ENCODE peak calls at places on chromosomes 13 and 19, in six cellular contexts. One of them, this sample, is unnamed.

GRCh38 chr13:101111894-101112293 is 304.4 kb downstream of the NALCN start:
- DNase-seq in NCI-H1436 treated with DMSO at 0.1 percent for 48 hours: no peak
- DNase-seq in epithelial cell of prostate: no peak
- DNase-seq in NCI-H2081: no peak
- DNase-seq in IMR-90: peak
- DNase-seq in smooth muscle cell of the brain vasculature: no peak
- DNase-seq in this sample: no peak

GRCh38 chr19:35144600-35145436 is 1.8 kb downstream of the FXYD7 start:
- DNase-seq in smooth muscle cell of the brain vasculature: no peak
- DNase-seq in NCI-H1436 treated with DMSO at 0.1 percent for 48 hours: no peak
- DNase-seq in IMR-90: no peak
- DNase-seq in NCI-H2081: no peak
- DNase-seq in epithelial cell of prostate: no peak
- DNase-seq in this sample: peak

GRCh38 chr13:101489635-101490034 is 37.2 kb downstream of the ITGBL1 start:
- DNase-seq in epithelial cell of prostate: peak
- DNase-seq in IMR-90: peak
- DNase-seq in NCI-H1436 treated with DMSO at 0.1 percent for 48 hours: no peak
- DNase-seq in NCI-H2081: no peak
- DNase-seq in smooth muscle cell of the brain vasculature: no peak
- DNase-seq in this sample: peak

GRCh38 chr13:110593430-110594130 is 21.8 kb upstream of the NAXD start:
- DNase-seq in NCI-H1436 treated with DMSO at 0.1 percent for 48 hours: no peak
- DNase-seq in smooth muscle cell of the brain vasculature: no peak
- DNase-seq in epithelial cell of prostate: no peak
- DNase-seq in IMR-90: peak
- DNase-seq in NCI-H2081: peak
- DNase-seq in this sample: no peak

GRCh38 chr13:106661236-106661635 is 93.3 kb upstream of the ARGLU1 start:
- DNase-seq in smooth muscle cell of the brain vasculature: no peak
- DNase-seq in epithelial cell of prostate: no peak
- DNase-seq in IMR-90: no peak
- DNase-seq in NCI-H2081: peak
- DNase-seq in NCI-H1436 treated with DMSO at 0.1 percent for 48 hours: no peak
- DNase-seq in this sample: no peak

GRCh38 chr13:101649490-101650126 is 197.1 kb downstream of the ITGBL1 start:
- DNase-seq in epithelial cell of prostate: peak
- DNase-seq in NCI-H2081: no peak
- DNase-seq in NCI-H1436 treated with DMSO at 0.1 percent for 48 hours: no peak
- DNase-seq in IMR-90: peak
- DNase-seq in smooth muscle cell of the brain vasculature: peak
- DNase-seq in this sample: peak

GRCh38 chr19:19627716-19628498 is at the start of gene LPAR2:
- DNase-seq in IMR-90: no peak
- DNase-seq in NCI-H1436 treated with DMSO at 0.1 percent for 48 hours: no peak
- DNase-seq in epithelial cell of prostate: no peak
- DNase-seq in NCI-H2081: peak
- DNase-seq in smooth muscle cell of the brain vasculature: no peak
- DNase-seq in this sample: peak

GRCh38 chr19:16649734-16650133 is 10.2 kb downstream of the SMIM7 start:
- DNase-seq in epithelial cell of prostate: no peak
- DNase-seq in NCI-H2081: peak
- DNase-seq in smooth muscle cell of the brain vasculature: no peak
- DNase-seq in IMR-90: no peak
- DNase-seq in NCI-H1436 treated with DMSO at 0.1 percent for 48 hours: no peak
- DNase-seq in this sample: no peak

GRCh38 chr19:1097810-1098176 is 2.6 kb upstream of the POLR2E start:
- DNase-seq in NCI-H2081: no peak
- DNase-seq in NCI-H1436 treated with DMSO at 0.1 percent for 48 hours: no peak
- DNase-seq in epithelial cell of prostate: no peak
- DNase-seq in smooth muscle cell of the brain vasculature: no peak
- DNase-seq in IMR-90: no peak
- DNase-seq in this sample: no peak

GRCh38 chr13:51549593-51549992 is 34.7 kb upstream of the WDFY2 start:
- DNase-seq in NCI-H1436 treated with DMSO at 0.1 percent for 48 hours: no peak
- DNase-seq in NCI-H2081: no peak
- DNase-seq in epithelial cell of prostate: no peak
- DNase-seq in IMR-90: no peak
- DNase-seq in smooth muscle cell of the brain vasculature: no peak
- DNase-seq in this sample: no peak

GRCh38 chr13:109729031-109729870 is 57.1 kb downstream of the IRS2 start:
- DNase-seq in NCI-H2081: no peak
- DNase-seq in smooth muscle cell of the brain vasculature: no peak
- DNase-seq in NCI-H1436 treated with DMSO at 0.1 percent for 48 hours: no peak
- DNase-seq in IMR-90: no peak
- DNase-seq in epithelial cell of prostate: no peak
- DNase-seq in this sample: no peak

GRCh38 chr19:51799311-51799997 is 4.5 kb downstream of the FPR3 start:
- DNase-seq in NCI-H1436 treated with DMSO at 0.1 percent for 48 hours: no peak
- DNase-seq in smooth muscle cell of the brain vasculature: peak
- DNase-seq in NCI-H2081: no peak
- DNase-seq in epithelial cell of prostate: peak
- DNase-seq in IMR-90: peak
- DNase-seq in this sample: peak

GRCh38 chr13:101811440-101811839 is 359.0 kb downstream of the ITGBL1 start:
- DNase-seq in smooth muscle cell of the brain vasculature: no peak
- DNase-seq in IMR-90: no peak
- DNase-seq in NCI-H1436 treated with DMSO at 0.1 percent for 48 hours: no peak
- DNase-seq in epithelial cell of prostate: no peak
- DNase-seq in NCI-H2081: no peak
- DNase-seq in this sample: peak

GRCh38 chr19:16067205-16067938 is 8.9 kb upstream of the TPM4 start:
- DNase-seq in NCI-H2081: no peak
- DNase-seq in NCI-H1436 treated with DMSO at 0.1 percent for 48 hours: no peak
- DNase-seq in IMR-90: peak
- DNase-seq in epithelial cell of prostate: peak
- DNase-seq in smooth muscle cell of the brain vasculature: no peak
- DNase-seq in this sample: no peak

GRCh38 chr13:70407486-70407885 is 299.2 kb upstream of the KLHL1 start:
- DNase-seq in NCI-H2081: no peak
- DNase-seq in IMR-90: no peak
- DNase-seq in NCI-H1436 treated with DMSO at 0.1 percent for 48 hours: no peak
- DNase-seq in epithelial cell of prostate: no peak
- DNase-seq in smooth muscle cell of the brain vasculature: no peak
- DNase-seq in this sample: no peak

GRCh38 chr13:34000955-34001354 is 183.0 kb downstream of the RFC3 start:
- DNase-seq in IMR-90: no peak
- DNase-seq in epithelial cell of prostate: no peak
- DNase-seq in NCI-H2081: peak
- DNase-seq in NCI-H1436 treated with DMSO at 0.1 percent for 48 hours: no peak
- DNase-seq in smooth muscle cell of the brain vasculature: no peak
- DNase-seq in this sample: no peak

GRCh38 chr13:104181526-104182231 is 1115.5 kb upstream of the SLC10A2 start:
- DNase-seq in IMR-90: no peak
- DNase-seq in smooth muscle cell of the brain vasculature: no peak
- DNase-seq in epithelial cell of prostate: no peak
- DNase-seq in NCI-H1436 treated with DMSO at 0.1 percent for 48 hours: no peak
- DNase-seq in NCI-H2081: no peak
- DNase-seq in this sample: no peak

GRCh38 chr13:102901615-102902305 is 55.9 kb downstream of the ERCC5 start:
- DNase-seq in NCI-H1436 treated with DMSO at 0.1 percent for 48 hours: no peak
- DNase-seq in IMR-90: peak
- DNase-seq in NCI-H2081: no peak
- DNase-seq in epithelial cell of prostate: no peak
- DNase-seq in smooth muscle cell of the brain vasculature: no peak
- DNase-seq in this sample: peak

GRCh38 chr13:45621950-45622349 is 6.4 kb upstream of the ERICH6B start:
- DNase-seq in epithelial cell of prostate: no peak
- DNase-seq in smooth muscle cell of the brain vasculature: no peak
- DNase-seq in NCI-H1436 treated with DMSO at 0.1 percent for 48 hours: no peak
- DNase-seq in NCI-H2081: no peak
- DNase-seq in IMR-90: no peak
- DNase-seq in this sample: no peak

GRCh38 chr13:25857830-25858229 is 194.0 kb downstream of the SHISA2 start:
- DNase-seq in NCI-H1436 treated with DMSO at 0.1 percent for 48 hours: no peak
- DNase-seq in epithelial cell of prostate: no peak
- DNase-seq in smooth muscle cell of the brain vasculature: no peak
- DNase-seq in NCI-H2081: no peak
- DNase-seq in IMR-90: no peak
- DNase-seq in this sample: no peak

GRCh38 chr13:110305949-110306339 is 1.0 kb downstream of the COL4A1 start:
- DNase-seq in smooth muscle cell of the brain vasculature: no peak
- DNase-seq in epithelial cell of prostate: no peak
- DNase-seq in NCI-H1436 treated with DMSO at 0.1 percent for 48 hours: no peak
- DNase-seq in IMR-90: no peak
- DNase-seq in NCI-H2081: no peak
- DNase-seq in this sample: no peak

This sample was measured in foreskin keratinocyte.